ENCODE peak calls at places on chromosome 19, in eight cellular contexts. O is uterus; Y is H9; C is neural progenitor cell; V is DND-41; I is thyroid gland; S is CD8-positive, alpha-beta T cell; D is ascending aorta. Z is an unnamed sample.
A peak's percentile ranks its signal among the peaks of the same experiment; 100 is the strongest.

GRCh38 chr19:55536366-55536765 is 567 bp downstream of the SBK2 start:
- DNase-seq in O (no peak), Y (no peak), C (no peak), V (no peak), I (no peak), S (no peak), D (no peak), Z (no peak)

GRCh38 chr19:33678796-33679195 is 57.0 kb downstream of the CHST8 start:
- DNase-seq in O (no peak), Y (no peak), C (no peak), V (no peak), I (no peak), S (no peak), D (peak; percentile 33), Z (no peak)

GRCh38 chr19:32464279-32464678 is 58.7 kb downstream of the DPY19L3 start:
- DNase-seq in O (no peak), Y (no peak), C (no peak), V (no peak), I (no peak), S (no peak), D (no peak), Z (no peak)

GRCh38 chr19:49327878-49328544 is 3.0 kb upstream of the SLC6A16 start:
- DNase-seq in O (no peak), Y (peak; percentile 51), C (peak; percentile 30), V (peak; percentile 38), I (no peak), S (no peak), D (peak; percentile 31), Z (no peak)

GRCh38 chr19:41376998-41377365 is 649 bp downstream of the TMEM91 start:
- DNase-seq in O (no peak), Y (no peak), C (no peak), V (no peak), I (no peak), S (no peak), D (no peak), Z (no peak)

GRCh38 chr19:13849277-13849676 is 27.7 kb upstream of the NANOS3 start:
- DNase-seq in O (no peak), Y (peak; percentile 30), C (no peak), V (no peak), I (no peak), S (no peak), D (no peak), Z (no peak)

GRCh38 chr19:31127132-31127967 is 221.9 kb downstream of the TSHZ3 start:
- DNase-seq in O (peak; percentile 33), Y (no peak), C (no peak), V (no peak), I (no peak), S (no peak), D (peak; percentile 47), Z (no peak)

GRCh38 chr19:46824887-46825730 is 25.5 kb downstream of the AP2S1 start:
- DNase-seq in O (no peak), Y (no peak), C (no peak), V (no peak), I (no peak), S (no peak), D (no peak), Z (no peak)

GRCh38 chr19:14333101-14333871 is 48.0 kb upstream of the ADGRE5 start:
- DNase-seq in O (no peak), Y (peak; percentile 60), C (peak; percentile 59), V (no peak), I (no peak), S (peak; percentile 51), D (no peak), Z (no peak)

GRCh38 chr19:6233827-6234511 is 45.8 kb downstream of the MLLT1 start:
- DNase-seq in O (peak; percentile 39), Y (no peak), C (no peak), V (no peak), I (peak; percentile 72), S (no peak), D (no peak), Z (no peak)

GRCh38 chr19:54448037-54448773 is 794 bp upstream of the LENG8 start:
- DNase-seq in O (peak; percentile 58), Y (peak; percentile 58), C (peak; percentile 75), V (peak; percentile 48), I (peak; percentile 59), S (peak; percentile 64), D (peak; percentile 85), Z (no peak)

GRCh38 chr19:33416307-33417215 is 43.1 kb downstream of the CEBPG start:
- DNase-seq in O (no peak), Y (peak; percentile 85), C (peak; percentile 81), V (peak; percentile 72), I (peak; percentile 67), S (peak; percentile 78), D (no peak), Z (no peak)

GRCh38 chr19:44779150-44779549 is 1.5 kb downstream of the CBLC start:
- DNase-seq in O (no peak), Y (no peak), C (no peak), V (no peak), I (no peak), S (no peak), D (no peak), Z (no peak)

GRCh38 chr19:33443638-33444195 is 70.2 kb downstream of the CEBPG start:
- DNase-seq in O (no peak), Y (no peak), C (no peak), V (no peak), I (no peak), S (no peak), D (no peak), Z (no peak)

GRCh38 chr19:28999733-29000433 is 213.1 kb downstream of the UQCRFS1 start:
- DNase-seq in O (peak; percentile 18), Y (no peak), C (no peak), V (no peak), I (peak; percentile 19), S (no peak), D (no peak), Z (no peak)

GRCh38 chr19:14890616-14891379 is 4.9 kb upstream of the OR7A17 start:
- DNase-seq in O (no peak), Y (no peak), C (no peak), V (no peak), I (no peak), S (no peak), D (no peak), Z (no peak)

GRCh38 chr19:18781885-18782527 is 9.1 kb downstream of the COMP start:
- DNase-seq in O (no peak), Y (no peak), C (no peak), V (no peak), I (no peak), S (no peak), D (no peak), Z (no peak)

GRCh38 chr19:5719274-5719960 is 529 bp downstream of the LONP1 start:
- DNase-seq in O (no peak), Y (no peak), C (peak; percentile 40), V (no peak), I (peak; percentile 21), S (no peak), D (no peak), Z (no peak)

GRCh38 chr19:6529351-6529750 is 1.5 kb upstream of the TNFSF9 start:
- DNase-seq in O (no peak), Y (no peak), C (no peak), V (no peak), I (no peak), S (no peak), D (no peak), Z (no peak)

GRCh38 chr19:30358821-30359580 is 13.2 kb upstream of the ZNF536 start:
- DNase-seq in O (no peak), Y (no peak), C (no peak), V (no peak), I (no peak), S (no peak), D (peak; percentile 51), Z (no peak)

GRCh38 chr19:10861118-10861651 is 10.2 kb upstream of the CARM1 start:
- DNase-seq in O (no peak), Y (peak; percentile 75), C (peak; percentile 45), V (peak; percentile 52), I (peak; percentile 19), S (no peak), D (no peak), Z (no peak)

DNA sequence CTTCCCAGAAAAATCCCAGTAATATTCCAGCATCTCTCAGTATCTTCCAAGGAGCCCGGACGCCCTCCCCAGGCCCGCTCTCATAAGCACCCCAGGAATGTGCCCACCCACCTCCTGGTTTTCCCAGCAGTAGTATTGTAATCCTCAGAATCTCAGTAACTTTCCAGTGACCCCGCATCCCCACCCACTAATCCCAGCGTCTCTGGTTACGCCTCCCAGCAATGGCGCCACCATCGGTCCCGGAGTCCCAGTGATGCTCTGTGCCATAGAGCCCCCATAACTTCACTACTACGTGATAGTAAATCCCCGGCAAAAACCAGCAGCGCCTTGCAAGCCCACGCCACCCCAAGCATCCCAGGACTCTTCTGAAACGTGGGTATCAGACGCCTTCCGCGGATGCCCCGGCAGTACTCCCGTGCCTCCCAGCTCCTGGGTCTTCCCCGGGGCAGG is 961 bp upstream of the PNPLA6 start:
- DNase-seq in O (peak; percentile 71), Y (peak; percentile 85), C (peak; percentile 89), V (peak; percentile 62), I (peak; percentile 49), S (peak; percentile 60), D (peak; percentile 92), Z (peak; percentile 94)
- H3K27ac ChIP-seq in O (peak overlapping the region; percentile 96), Y (no peak overlapping the region), C (peak overlapping the region; percentile 72), V (peak overlapping the region; percentile 80), I (peak overlapping the region; percentile 92), S (peak overlapping the region; percentile 63), D (peak overlapping the region; percentile 92), Z (peak overlapping the region; percentile 97)

DNA sequence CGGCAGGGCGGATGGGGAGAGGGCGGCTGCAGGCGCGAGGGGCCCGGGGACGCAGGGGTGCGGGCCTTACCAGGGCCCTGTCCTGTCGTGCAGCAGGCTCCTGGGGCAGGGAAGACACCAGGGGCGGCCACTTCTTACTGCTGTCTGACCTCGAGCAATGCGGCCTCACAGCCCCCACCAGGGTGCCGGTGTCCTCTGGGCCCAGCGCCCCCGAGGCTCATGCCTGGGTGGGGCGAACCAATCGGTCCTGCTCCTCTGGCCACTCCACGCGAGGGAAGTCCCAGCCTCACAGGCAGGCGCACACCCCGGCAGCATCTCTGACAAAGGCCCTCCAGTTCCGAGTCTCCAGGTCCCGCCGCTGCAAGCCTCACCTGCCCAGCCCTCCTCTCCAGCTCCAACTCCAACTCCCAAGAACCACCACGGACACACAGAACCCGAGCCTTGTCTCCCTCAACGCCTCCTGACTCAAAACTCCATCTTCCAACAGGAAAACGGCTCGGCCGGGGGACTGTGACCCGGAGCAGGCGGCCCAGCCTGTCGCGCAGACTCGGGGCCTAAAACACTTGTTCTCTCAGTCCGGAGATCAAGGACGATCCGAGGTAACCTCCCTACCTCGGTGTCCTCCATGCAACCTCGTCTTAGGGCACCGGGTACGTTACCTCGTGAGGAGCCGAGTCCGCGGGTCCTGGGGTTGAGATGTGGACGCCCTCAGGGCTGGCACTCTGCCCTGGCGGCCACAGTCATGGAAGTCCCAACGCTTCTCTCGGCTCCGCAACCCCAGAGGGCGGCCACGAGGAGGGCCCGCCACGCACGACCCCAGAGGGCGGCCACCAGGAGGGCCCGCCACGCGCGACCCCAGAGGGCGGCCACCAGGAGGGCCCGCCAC is 6.5 kb downstream of the FGF22 start:
- DNase-seq in O (no peak), Y (no peak), C (no peak), V (no peak), I (no peak), S (no peak), D (no peak), Z (no peak)
- H3K27ac ChIP-seq in O (no peak overlapping the region), Y (no peak overlapping the region), C (no peak overlapping the region), V (no peak overlapping the region), I (no peak overlapping the region), S (no peak overlapping the region), D (no peak overlapping the region), Z (no peak overlapping the region)

GRCh38 chr19:9348253-9348652 is 14.6 kb upstream of the ZNF177 start:
- DNase-seq in O (no peak), Y (no peak), C (no peak), V (no peak), I (no peak), S (no peak), D (no peak), Z (no peak)
- H3K27ac ChIP-seq in O (no peak overlapping the region), Y (no peak overlapping the region), C (no peak overlapping the region), V (no peak overlapping the region), I (no peak overlapping the region), S (no peak overlapping the region), D (no peak overlapping the region), Z (no peak overlapping the region)

GRCh38 chr19:17725422-17726078 is 6.3 kb downstream of the MAP1S start:
- DNase-seq in O (no peak), Y (peak; percentile 72), C (peak; percentile 35), V (no peak), I (no peak), S (no peak), D (no peak), Z (no peak)
- H3K27ac ChIP-seq in O (no peak overlapping the region), Y (no peak overlapping the region), C (no peak overlapping the region), V (no peak overlapping the region), I (no peak overlapping the region), S (no peak overlapping the region), D (no peak overlapping the region), Z (no peak overlapping the region)